ENCODE peak calls at places on chromosome 10, in nine cellular contexts. One of them, this sample, is unnamed.

GRCh38 chr10:14456218-14456869 is 125.6 kb upstream of the FRMD4A start:
- DNase-seq in astrocyte of the spinal cord: no peak
- DNase-seq in right lobe of liver: no peak
- DNase-seq in upper lobe of left lung: no peak
- DNase-seq in heart right ventricle: no peak
- DNase-seq in stomach: no peak
- DNase-seq in adrenal gland: no peak
- DNase-seq in esophagus squamous epithelium: no peak
- DNase-seq in omental fat pad: no peak
- DNase-seq in this sample: no peak

GRCh38 chr10:58576736-58577366 is 64.2 kb downstream of the BICC1 start:
- DNase-seq in adrenal gland: no peak
- DNase-seq in esophagus squamous epithelium: no peak
- DNase-seq in stomach: no peak
- DNase-seq in upper lobe of left lung: no peak
- DNase-seq in heart right ventricle: no peak
- DNase-seq in astrocyte of the spinal cord: no peak
- DNase-seq in omental fat pad: no peak
- DNase-seq in right lobe of liver: no peak
- DNase-seq in this sample: no peak

GRCh38 chr10:104321226-104321625 is 17.0 kb downstream of the ITPRIP start:
- DNase-seq in esophagus squamous epithelium: no peak
- DNase-seq in upper lobe of left lung: no peak
- DNase-seq in right lobe of liver: peak; percentile 34
- DNase-seq in stomach: no peak
- DNase-seq in omental fat pad: no peak
- DNase-seq in astrocyte of the spinal cord: no peak
- DNase-seq in heart right ventricle: no peak
- DNase-seq in adrenal gland: no peak
- DNase-seq in this sample: no peak

GRCh38 chr10:67114945-67115344 is 189.1 kb downstream of the LRRTM3 start:
- DNase-seq in omental fat pad: no peak
- DNase-seq in upper lobe of left lung: no peak
- DNase-seq in adrenal gland: no peak
- DNase-seq in heart right ventricle: no peak
- DNase-seq in stomach: no peak
- DNase-seq in esophagus squamous epithelium: no peak
- DNase-seq in right lobe of liver: no peak
- DNase-seq in astrocyte of the spinal cord: no peak
- DNase-seq in this sample: no peak

GRCh38 chr10:132387723-132388210 is 9.2 kb upstream of the PWWP2B start:
- DNase-seq in stomach: peak; percentile 83
- DNase-seq in esophagus squamous epithelium: no peak
- DNase-seq in heart right ventricle: peak; percentile 80
- DNase-seq in astrocyte of the spinal cord: peak; percentile 13
- DNase-seq in adrenal gland: peak; percentile 84
- DNase-seq in upper lobe of left lung: peak; percentile 79
- DNase-seq in omental fat pad: peak; percentile 70
- DNase-seq in right lobe of liver: peak; percentile 78
- DNase-seq in this sample: peak; percentile 75

GRCh38 chr10:34526186-34526585 is 288.9 kb downstream of the PARD3 start:
- DNase-seq in adrenal gland: no peak
- DNase-seq in right lobe of liver: no peak
- DNase-seq in omental fat pad: no peak
- DNase-seq in stomach: no peak
- DNase-seq in esophagus squamous epithelium: no peak
- DNase-seq in heart right ventricle: no peak
- DNase-seq in upper lobe of left lung: no peak
- DNase-seq in astrocyte of the spinal cord: no peak
- DNase-seq in this sample: no peak

GRCh38 chr10:119368581-119368980 is 161.2 kb downstream of the GRK5 start:
- DNase-seq in adrenal gland: no peak
- DNase-seq in upper lobe of left lung: no peak
- DNase-seq in astrocyte of the spinal cord: no peak
- DNase-seq in omental fat pad: no peak
- DNase-seq in stomach: no peak
- DNase-seq in right lobe of liver: no peak
- DNase-seq in esophagus squamous epithelium: no peak
- DNase-seq in heart right ventricle: no peak
- DNase-seq in this sample: no peak

GRCh38 chr10:96992721-96993120 is 160.6 kb downstream of the LCOR start:
- DNase-seq in esophagus squamous epithelium: no peak
- DNase-seq in right lobe of liver: no peak
- DNase-seq in adrenal gland: no peak
- DNase-seq in heart right ventricle: no peak
- DNase-seq in upper lobe of left lung: no peak
- DNase-seq in astrocyte of the spinal cord: no peak
- DNase-seq in omental fat pad: no peak
- DNase-seq in stomach: no peak
- DNase-seq in this sample: no peak

GRCh38 chr10:108037061-108037460 is 872.6 kb upstream of the SORCS1 start:
- DNase-seq in stomach: no peak
- DNase-seq in omental fat pad: no peak
- DNase-seq in right lobe of liver: no peak
- DNase-seq in heart right ventricle: no peak
- DNase-seq in upper lobe of left lung: no peak
- DNase-seq in astrocyte of the spinal cord: no peak
- DNase-seq in adrenal gland: no peak
- DNase-seq in esophagus squamous epithelium: no peak
- DNase-seq in this sample: no peak

GRCh38 chr10:71924771-71925170 is 39.4 kb upstream of the CHST3 start:
- DNase-seq in omental fat pad: no peak
- DNase-seq in right lobe of liver: no peak
- DNase-seq in stomach: no peak
- DNase-seq in upper lobe of left lung: no peak
- DNase-seq in astrocyte of the spinal cord: no peak
- DNase-seq in heart right ventricle: no peak
- DNase-seq in esophagus squamous epithelium: no peak
- DNase-seq in adrenal gland: peak; percentile 13
- DNase-seq in this sample: no peak

GRCh38 chr10:61825001-61825400 is 76.5 kb upstream of the ARID5B start:
- DNase-seq in stomach: no peak
- DNase-seq in esophagus squamous epithelium: no peak
- DNase-seq in astrocyte of the spinal cord: no peak
- DNase-seq in heart right ventricle: no peak
- DNase-seq in upper lobe of left lung: no peak
- DNase-seq in omental fat pad: no peak
- DNase-seq in right lobe of liver: no peak
- DNase-seq in adrenal gland: no peak
- DNase-seq in this sample: no peak

GRCh38 chr10:19041176-19041575 is 7.4 kb upstream of the MALRD1 start:
- DNase-seq in esophagus squamous epithelium: no peak
- DNase-seq in upper lobe of left lung: no peak
- DNase-seq in omental fat pad: no peak
- DNase-seq in heart right ventricle: no peak
- DNase-seq in stomach: no peak
- DNase-seq in right lobe of liver: no peak
- DNase-seq in astrocyte of the spinal cord: no peak
- DNase-seq in adrenal gland: no peak
- DNase-seq in this sample: no peak

GRCh38 chr10:82529064-82529463 is 654.1 kb downstream of the NRG3 start:
- DNase-seq in adrenal gland: no peak
- DNase-seq in heart right ventricle: no peak
- DNase-seq in upper lobe of left lung: no peak
- DNase-seq in stomach: no peak
- DNase-seq in esophagus squamous epithelium: no peak
- DNase-seq in right lobe of liver: no peak
- DNase-seq in omental fat pad: no peak
- DNase-seq in astrocyte of the spinal cord: no peak
- DNase-seq in this sample: no peak

GRCh38 chr10:116151076-116151475 is 121.9 kb downstream of the GFRA1 start:
- DNase-seq in upper lobe of left lung: no peak
- DNase-seq in adrenal gland: no peak
- DNase-seq in heart right ventricle: no peak
- DNase-seq in astrocyte of the spinal cord: no peak
- DNase-seq in right lobe of liver: no peak
- DNase-seq in omental fat pad: no peak
- DNase-seq in stomach: no peak
- DNase-seq in esophagus squamous epithelium: no peak
- DNase-seq in this sample: no peak
- TF ChIP-seq CTCF in upper lobe of left lung: no peak
- TF ChIP-seq CTCF in adrenal gland: no peak
- TF ChIP-seq CTCF in heart right ventricle: no peak
- TF ChIP-seq CTCF in astrocyte of the spinal cord: no peak
- TF ChIP-seq CTCF in right lobe of liver: no peak
- TF ChIP-seq CTCF in omental fat pad: no peak
- TF ChIP-seq CTCF in stomach: no peak
- TF ChIP-seq CTCF in esophagus squamous epithelium: no peak
- TF ChIP-seq CTCF in this sample: no peak

GRCh38 chr10:48609441-48609840 is 4.6 kb upstream of the ARHGAP22 start:
- DNase-seq in stomach: no peak
- DNase-seq in omental fat pad: no peak
- DNase-seq in right lobe of liver: no peak
- DNase-seq in esophagus squamous epithelium: no peak
- DNase-seq in heart right ventricle: no peak
- DNase-seq in astrocyte of the spinal cord: no peak
- DNase-seq in adrenal gland: peak; percentile 7
- DNase-seq in upper lobe of left lung: peak; percentile 1
- DNase-seq in this sample: no peak

GRCh38 chr10:48606530-48607355 is 1.9 kb upstream of the ARHGAP22 start:
- DNase-seq in upper lobe of left lung: peak; percentile 63
- DNase-seq in stomach: no peak
- DNase-seq in right lobe of liver: no peak
- DNase-seq in astrocyte of the spinal cord: peak; percentile 92
- DNase-seq in adrenal gland: peak; percentile 60
- DNase-seq in esophagus squamous epithelium: no peak
- DNase-seq in omental fat pad: no peak
- DNase-seq in heart right ventricle: no peak
- DNase-seq in this sample: no peak

GRCh38 chr10:48608926-48609325 is 4.1 kb upstream of the ARHGAP22 start:
- DNase-seq in stomach: no peak
- DNase-seq in esophagus squamous epithelium: no peak
- DNase-seq in right lobe of liver: no peak
- DNase-seq in omental fat pad: no peak
- DNase-seq in adrenal gland: peak; percentile 24
- DNase-seq in heart right ventricle: no peak
- DNase-seq in upper lobe of left lung: no peak
- DNase-seq in astrocyte of the spinal cord: no peak
- DNase-seq in this sample: no peak

GRCh38 chr10:48607356-48608278 is 2.7 kb upstream of the ARHGAP22 start:
- DNase-seq in upper lobe of left lung: peak; percentile 10
- DNase-seq in right lobe of liver: no peak
- DNase-seq in adrenal gland: peak; percentile 43
- DNase-seq in esophagus squamous epithelium: no peak
- DNase-seq in stomach: no peak
- DNase-seq in astrocyte of the spinal cord: no peak
- DNase-seq in omental fat pad: no peak
- DNase-seq in heart right ventricle: no peak
- DNase-seq in this sample: no peak

GRCh38 chr10:48608279-48608681 is 3.4 kb upstream of the ARHGAP22 start:
- DNase-seq in upper lobe of left lung: peak; percentile 42
- DNase-seq in omental fat pad: no peak
- DNase-seq in heart right ventricle: no peak
- DNase-seq in stomach: peak; percentile 32
- DNase-seq in right lobe of liver: no peak
- DNase-seq in adrenal gland: peak; percentile 55
- DNase-seq in esophagus squamous epithelium: no peak
- DNase-seq in astrocyte of the spinal cord: no peak
- DNase-seq in this sample: no peak
- TF ChIP-seq CTCF in upper lobe of left lung: peak; percentile 45
- TF ChIP-seq CTCF in omental fat pad: no peak
- TF ChIP-seq CTCF in heart right ventricle: peak; percentile 68
- TF ChIP-seq CTCF in stomach: peak; percentile 28
- TF ChIP-seq CTCF in right lobe of liver: peak; percentile 69
- TF ChIP-seq CTCF in adrenal gland: peak; percentile 53
- TF ChIP-seq CTCF in esophagus squamous epithelium: peak; percentile 45
- TF ChIP-seq CTCF in astrocyte of the spinal cord: peak; percentile 87
- TF ChIP-seq CTCF in this sample: peak; percentile 60

GRCh38 chr10:111098679-111099437 is 22.0 kb downstream of the ADRA2A start:
- DNase-seq in upper lobe of left lung: no peak
- DNase-seq in adrenal gland: no peak
- DNase-seq in esophagus squamous epithelium: no peak
- DNase-seq in stomach: no peak
- DNase-seq in right lobe of liver: no peak
- DNase-seq in omental fat pad: no peak
- DNase-seq in heart right ventricle: no peak
- DNase-seq in astrocyte of the spinal cord: no peak
- DNase-seq in this sample: no peak
- TF ChIP-seq CTCF in upper lobe of left lung: no peak
- TF ChIP-seq CTCF in adrenal gland: no peak
- TF ChIP-seq CTCF in esophagus squamous epithelium: no peak
- TF ChIP-seq CTCF in stomach: no peak
- TF ChIP-seq CTCF in right lobe of liver: no peak
- TF ChIP-seq CTCF in omental fat pad: no peak
- TF ChIP-seq CTCF in heart right ventricle: no peak
- TF ChIP-seq CTCF in astrocyte of the spinal cord: peak; percentile 12
- TF ChIP-seq CTCF in this sample: no peak

GRCh38 chr10:65358565-65358964 is 1567.3 kb upstream of the LRRTM3 start:
- DNase-seq in upper lobe of left lung: no peak
- DNase-seq in heart right ventricle: no peak
- DNase-seq in right lobe of liver: no peak
- DNase-seq in astrocyte of the spinal cord: peak; percentile 10
- DNase-seq in stomach: no peak
- DNase-seq in esophagus squamous epithelium: no peak
- DNase-seq in omental fat pad: no peak
- DNase-seq in adrenal gland: peak; percentile 55
- DNase-seq in this sample: no peak
- TF ChIP-seq CTCF in upper lobe of left lung: no peak
- TF ChIP-seq CTCF in heart right ventricle: peak; percentile 32
- TF ChIP-seq CTCF in right lobe of liver: peak; percentile 44
- TF ChIP-seq CTCF in astrocyte of the spinal cord: peak; percentile 55
- TF ChIP-seq CTCF in stomach: no peak
- TF ChIP-seq CTCF in esophagus squamous epithelium: no peak
- TF ChIP-seq CTCF in omental fat pad: no peak
- TF ChIP-seq CTCF in adrenal gland: peak; percentile 33
- TF ChIP-seq CTCF in this sample: no peak

GRCh38 chr10:79491171-79491835 is 21.0 kb upstream of the EIF5AL1 start:
- DNase-seq in upper lobe of left lung: no peak
- DNase-seq in astrocyte of the spinal cord: no peak
- DNase-seq in stomach: no peak
- DNase-seq in right lobe of liver: no peak
- DNase-seq in omental fat pad: no peak
- DNase-seq in heart right ventricle: no peak
- DNase-seq in esophagus squamous epithelium: no peak
- DNase-seq in adrenal gland: peak; percentile 48
- DNase-seq in this sample: no peak
- TF ChIP-seq CTCF in upper lobe of left lung: no peak
- TF ChIP-seq CTCF in astrocyte of the spinal cord: no peak
- TF ChIP-seq CTCF in stomach: no peak
- TF ChIP-seq CTCF in right lobe of liver: no peak
- TF ChIP-seq CTCF in omental fat pad: no peak
- TF ChIP-seq CTCF in heart right ventricle: peak; percentile 15
- TF ChIP-seq CTCF in esophagus squamous epithelium: no peak
- TF ChIP-seq CTCF in adrenal gland: no peak
- TF ChIP-seq CTCF in this sample: no peak

This sample was measured in mesothelial cell of epicardium.